ENCODE peak calls at places on chromosomes 3 and 15, in five cellular contexts. One of them, this sample, is unnamed.

GRCh38 chr15:56244237-56244810 is 645 bp upstream of the RFX7 start:
- DNase-seq in GM20000: peak
- DNase-seq in M059J: peak
- DNase-seq in HFFc6: peak
- DNase-seq in A673: peak
- DNase-seq in this sample: peak

GRCh38 chr3:123831420-123831819 is 52.7 kb downstream of the MYLK start:
- DNase-seq in GM20000: no peak
- DNase-seq in HFFc6: no peak
- DNase-seq in A673: no peak
- DNase-seq in M059J: no peak
- DNase-seq in this sample: no peak

GRCh38 chr15:28990390-28990789 is 104.6 kb downstream of the APBA2 start:
- DNase-seq in GM20000: no peak
- DNase-seq in HFFc6: no peak
- DNase-seq in M059J: no peak
- DNase-seq in A673: no peak
- DNase-seq in this sample: no peak

GRCh38 chr3:67416703-67417102 is 237.7 kb downstream of the SUCLG2 start:
- DNase-seq in HFFc6: no peak
- DNase-seq in M059J: no peak
- DNase-seq in A673: no peak
- DNase-seq in GM20000: no peak
- DNase-seq in this sample: no peak

GRCh38 chr3:58575986-58576652 is 1.1 kb downstream of the FAM107A start:
- DNase-seq in A673: no peak
- DNase-seq in GM20000: no peak
- DNase-seq in M059J: peak
- DNase-seq in HFFc6: no peak
- DNase-seq in this sample: peak

GRCh38 chr3:47433796-47434195 is 41.9 kb downstream of the SCAP start:
- DNase-seq in GM20000: no peak
- DNase-seq in A673: no peak
- DNase-seq in M059J: no peak
- DNase-seq in HFFc6: no peak
- DNase-seq in this sample: no peak

GRCh38 chr3:126124148-126124868 is 40.4 kb upstream of the SLC41A3 start:
- DNase-seq in GM20000: no peak
- DNase-seq in A673: no peak
- DNase-seq in M059J: no peak
- DNase-seq in HFFc6: no peak
- DNase-seq in this sample: no peak

GRCh38 chr3:96000963-96001362 is 813.4 kb upstream of the EPHA6 start:
- DNase-seq in A673: no peak
- DNase-seq in M059J: no peak
- DNase-seq in HFFc6: no peak
- DNase-seq in GM20000: no peak
- DNase-seq in this sample: no peak

GRCh38 chr15:41022487-41023090 is 69.3 kb downstream of the CHAC1 start:
- DNase-seq in GM20000: peak
- DNase-seq in HFFc6: peak
- DNase-seq in A673: peak
- DNase-seq in M059J: peak
- DNase-seq in this sample: peak

GRCh38 chr3:43859766-43860165 is 169.0 kb downstream of the ABHD5 start:
- DNase-seq in A673: no peak
- DNase-seq in GM20000: no peak
- DNase-seq in M059J: no peak
- DNase-seq in HFFc6: no peak
- DNase-seq in this sample: no peak

GRCh38 chr15:51379390-51379789 is 37.9 kb downstream of the GLDN start:
- DNase-seq in A673: no peak
- DNase-seq in GM20000: no peak
- DNase-seq in M059J: no peak
- DNase-seq in HFFc6: no peak
- DNase-seq in this sample: no peak

GRCh38 chr3:43073836-43074220 is 32.1 kb downstream of the POMGNT2 start:
- DNase-seq in M059J: no peak
- DNase-seq in HFFc6: no peak
- DNase-seq in GM20000: no peak
- DNase-seq in A673: no peak
- DNase-seq in this sample: no peak

GRCh38 chr3:161567962-161568361 is 71.4 kb downstream of the OTOL1 start:
- DNase-seq in HFFc6: peak
- DNase-seq in GM20000: no peak
- DNase-seq in A673: no peak
- DNase-seq in M059J: no peak
- DNase-seq in this sample: no peak

GRCh38 chr15:82805994-82806406 is at the start of gene FSD2:
- DNase-seq in M059J: no peak
- DNase-seq in HFFc6: no peak
- DNase-seq in GM20000: peak
- DNase-seq in A673: no peak
- DNase-seq in this sample: no peak

GRCh38 chr3:8205876-8206275 is 295.7 kb upstream of the LMCD1 start:
- DNase-seq in M059J: no peak
- DNase-seq in HFFc6: no peak
- DNase-seq in GM20000: no peak
- DNase-seq in A673: no peak
- DNase-seq in this sample: no peak

GRCh38 chr3:172938788-172939187 is 188.3 kb downstream of the ECT2 start:
- DNase-seq in HFFc6: no peak
- DNase-seq in A673: no peak
- DNase-seq in GM20000: no peak
- DNase-seq in M059J: no peak
- DNase-seq in this sample: no peak

GRCh38 chr3:179463299-179463698 is 12.0 kb upstream of the GNB4 start:
- DNase-seq in A673: no peak
- DNase-seq in GM20000: no peak
- DNase-seq in HFFc6: no peak
- DNase-seq in M059J: no peak
- DNase-seq in this sample: no peak

GRCh38 chr3:64238971-64239667 is 13.9 kb upstream of the PRICKLE2 start:
- DNase-seq in HFFc6: peak
- DNase-seq in M059J: peak
- DNase-seq in GM20000: no peak
- DNase-seq in A673: peak
- DNase-seq in this sample: peak

GRCh38 chr3:138016065-138016464 is 6.1 kb downstream of the CLDN18 start:
- DNase-seq in M059J: no peak
- DNase-seq in A673: no peak
- DNase-seq in HFFc6: no peak
- DNase-seq in GM20000: no peak
- DNase-seq in this sample: no peak

GRCh38 chr15:70185251-70185711 is 87.6 kb upstream of the TLE3 start:
- DNase-seq in GM20000: no peak
- DNase-seq in HFFc6: no peak
- DNase-seq in A673: peak
- DNase-seq in M059J: peak
- DNase-seq in this sample: peak

GRCh38 chr3:126568776-126569342 is 10.1 kb upstream of the C3orf22 start:
- DNase-seq in M059J: no peak
- DNase-seq in A673: no peak
- DNase-seq in HFFc6: no peak
- DNase-seq in GM20000: no peak
- DNase-seq in this sample: no peak

GRCh38 chr3:103440539-103441113 is 1005.8 kb downstream of the ZPLD1 start:
- DNase-seq in A673: peak
- DNase-seq in HFFc6: no peak
- DNase-seq in M059J: peak
- DNase-seq in GM20000: no peak
- DNase-seq in this sample: no peak

GRCh38 chr3:127690823-127691452 is 18.2 kb downstream of the ABTB1 start:
- DNase-seq in A673: peak
- DNase-seq in HFFc6: peak
- DNase-seq in GM20000: no peak
- DNase-seq in M059J: peak
- DNase-seq in this sample: peak

This sample was measured in astrocyte of the hippocampus.